ENCODE peak calls at places on chromosomes 2 and 18, in five cellular contexts. J is AG04449, G is iPS-NIHi11, U is NCI-H460, W is NCI-H524. L is an unnamed sample.

GRCh38 chr2:22904126-22904684 is 480.8 kb upstream of the KLHL29 start:
- DNase-seq in J (no peak), G (peak; percentile 64), U (peak; percentile 4), W (peak; percentile 21), L (no peak)

GRCh38 chr2:73971722-73972121 is 13.0 kb upstream of the TET3 start:
- DNase-seq in J (no peak), G (no peak), U (no peak), W (no peak), L (no peak)

GRCh38 chr2:38509322-38509946 is 93.3 kb downstream of the HNRNPLL start:
- DNase-seq in J (peak; percentile 23), G (no peak), U (peak; percentile 51), W (peak; percentile 80), L (peak; percentile 74)

GRCh38 chr18:67966224-67966623 is 449.7 kb upstream of the DSEL start:
- DNase-seq in J (no peak), G (no peak), U (no peak), W (no peak), L (no peak)

GRCh38 chr2:50746526-50746925 is 285.4 kb downstream of the NRXN1 start:
- DNase-seq in J (no peak), G (peak; percentile 63), U (no peak), W (no peak), L (peak; percentile 14)

GRCh38 chr2:12619975-12620374 is 96.8 kb upstream of the TRIB2 start:
- DNase-seq in J (peak; percentile 79), G (no peak), U (no peak), W (no peak), L (peak; percentile 23)

GRCh38 chr2:155010925-155011324 is 312.4 kb downstream of the KCNJ3 start:
- DNase-seq in J (no peak), G (no peak), U (no peak), W (no peak), L (no peak)

GRCh38 chr2:190579945-190580866 is 45.7 kb upstream of the NEMP2 start:
- DNase-seq in J (no peak), G (no peak), U (no peak), W (no peak), L (no peak)

GRCh38 chr2:14388724-14389123 is 243.8 kb upstream of the LRATD1 start:
- DNase-seq in J (no peak), G (no peak), U (no peak), W (no peak), L (no peak)

GRCh38 chr2:84956334-84957297 is 14.3 kb upstream of the KCMF1 start:
- DNase-seq in J (no peak), G (no peak), U (no peak), W (no peak), L (no peak)

GRCh38 chr2:73614105-73614504 is 28.1 kb downstream of the NAT8 start:
- DNase-seq in J (no peak), G (no peak), U (no peak), W (no peak), L (no peak)

GRCh38 chr2:133809485-133809884 is 241.2 kb upstream of the NCKAP5 start:
- DNase-seq in J (no peak), G (no peak), U (no peak), W (no peak), L (no peak)

GRCh38 chr2:228048838-228049490 is 132.5 kb downstream of the SPHKAP start:
- DNase-seq in J (no peak), G (peak; percentile 64), U (peak; percentile 72), W (peak; percentile 34), L (peak; percentile 23)

GRCh38 chr18:59918320-59918755 is 18.5 kb downstream of the PMAIP1 start:
- DNase-seq in J (no peak), G (peak; percentile 43), U (no peak), W (peak; percentile 50), L (peak; percentile 68)

GRCh38 chr2:241770185-241770935 is 6.3 kb upstream of the GAL3ST2 start:
- DNase-seq in J (no peak), G (no peak), U (no peak), W (no peak), L (no peak)

GRCh38 chr2:31411771-31412170 is 2.8 kb downstream of the XDH start:
- DNase-seq in J (no peak), G (no peak), U (no peak), W (no peak), L (peak; percentile 41)

GRCh38 chr18:1585881-1586488 is 681.3 kb downstream of the ADCYAP1 start:
- DNase-seq in J (no peak), G (peak; percentile 24), U (peak; percentile 45), W (no peak), L (peak; percentile 16)

GRCh38 chr18:48068916-48069445 is 138.5 kb upstream of the SMAD2 start:
- DNase-seq in J (no peak), G (no peak), U (no peak), W (no peak), L (no peak)

GRCh38 chr2:37232131-37232933 is 874 bp downstream of the NDUFAF7 start:
- DNase-seq in J (no peak), G (peak; percentile 44), U (no peak), W (no peak), L (peak; percentile 23)

GRCh38 chr18:58847383-58848071 is 17.1 kb upstream of the ZNF532 start:
- DNase-seq in J (no peak), G (peak; percentile 78), U (no peak), W (no peak), L (no peak)

GRCh38 chr2:133193544-133193943 is 374.7 kb downstream of the NCKAP5 start:
- DNase-seq in J (no peak), G (no peak), U (no peak), W (no peak), L (peak; percentile 36)

GRCh38 chr18:63949068-63949737 is at the start of gene HMSD:
- DNase-seq in J (no peak), G (peak; percentile 83), U (peak; percentile 55), W (peak; percentile 31), L (no peak)

GRCh38 chr2:192559541-192560126 is 364.9 kb upstream of the TMEFF2 start:
- DNase-seq in J (no peak), G (no peak), U (no peak), W (no peak), L (peak; percentile 11)

GRCh38 chr18:76353046-76353445 is 142.0 kb downstream of the ZNF516 start:
- DNase-seq in J (no peak), G (no peak), U (no peak), W (no peak), L (no peak)

GRCh38 chr2:162244559-162245031 is 1.4 kb upstream of the FAP start:
- DNase-seq in J (peak; percentile 93), G (no peak), U (no peak), W (no peak), L (peak; percentile 12)

GRCh38 chr2:173982918-173983317 is 17.7 kb upstream of the SP3 start:
- DNase-seq in J (no peak), G (no peak), U (no peak), W (no peak), L (peak; percentile 44)

GRCh38 chr18:24199563-24199962 is 60.7 kb downstream of the CABYR start:
- DNase-seq in J (no peak), G (no peak), U (no peak), W (no peak), L (no peak)

GRCh38 chr2:192749606-192750200 is 555.0 kb upstream of the TMEFF2 start:
- DNase-seq in J (no peak), G (peak; percentile 23), U (peak; percentile 20), W (no peak), L (peak; percentile 8)

GRCh38 chr18:77105021-77105420 is 27.6 kb downstream of the MBP start:
- DNase-seq in J (no peak), G (no peak), U (no peak), W (no peak), L (no peak)

GRCh38 chr2:19971691-19972090 is 18.2 kb downstream of the WDR35 start:
- DNase-seq in J (no peak), G (no peak), U (no peak), W (no peak), L (no peak)

GRCh38 chr2:7706791-7707190 is 789.6 kb downstream of the RNF144A start:
- DNase-seq in J (no peak), G (no peak), U (no peak), W (no peak), L (no peak)

GRCh38 chr2:159755788-159756187 is 42.2 kb downstream of the CD302 start:
- DNase-seq in J (no peak), G (peak; percentile 65), U (no peak), W (no peak), L (peak; percentile 70)

GRCh38 chr18:48826806-48827205 is 124.0 kb downstream of the SMAD7 start:
- DNase-seq in J (no peak), G (no peak), U (no peak), W (no peak), L (no peak)

GRCh38 chr2:219142329-219142728 is 18.3 kb downstream of the NHEJ1 start:
- DNase-seq in J (peak; percentile 46), G (no peak), U (no peak), W (no peak), L (peak; percentile 82)

GRCh38 chr18:57797209-57797651 is 5.9 kb downstream of the ATP8B1 start:
- DNase-seq in J (no peak), G (no peak), U (no peak), W (no peak), L (no peak)

L was measured in Caki2.